ENCODE peak calls at places on chromosomes 13 and 19, in seven cellular contexts. Y, J, L, X, C, F and A are unnamed samples.

GRCh38 chr19:10636304-10636972 is 11.1 kb downstream of the SLC44A2 start:
- DNase-seq in Y (no peak), J (no peak), L (no peak), X (no peak), C (no peak), F (no peak), A (no peak)

GRCh38 chr13:86757236-86757978 is 913.8 kb upstream of the SLITRK5 start:
- DNase-seq in Y (no peak), J (peak; percentile 23), L (no peak), X (no peak), C (no peak), F (no peak), A (no peak)

GRCh38 chr13:104296301-104296700 is 1230.1 kb upstream of the SLC10A2 start:
- DNase-seq in Y (no peak), J (no peak), L (no peak), X (no peak), C (no peak), F (no peak), A (no peak)

GRCh38 chr13:80237646-80238045 is 103.3 kb downstream of the SPRY2 start:
- DNase-seq in Y (no peak), J (no peak), L (no peak), X (peak; percentile 62), C (no peak), F (no peak), A (no peak)

GRCh38 chr19:36256064-36256463 is 41.2 kb downstream of the ZNF146 start:
- DNase-seq in Y (no peak), J (no peak), L (no peak), X (no peak), C (no peak), F (no peak), A (no peak)

GRCh38 chr13:49418206-49418605 is 25.7 kb downstream of the CAB39L start:
- DNase-seq in Y (no peak), J (no peak), L (no peak), X (no peak), C (no peak), F (no peak), A (no peak)

GRCh38 chr19:18422530-18423191 is 3.5 kb downstream of the SSBP4 start:
- DNase-seq in Y (no peak), J (no peak), L (no peak), X (no peak), C (no peak), F (peak; percentile 32), A (no peak)

GRCh38 chr19:1172353-1173159 is 1.5 kb downstream of the SBNO2 start:
- DNase-seq in Y (peak; percentile 92), J (no peak), L (peak; percentile 56), X (peak; percentile 48), C (peak; percentile 66), F (no peak), A (no peak)

GRCh38 chr19:45872095-45872919 is 8.2 kb downstream of the FOXA3 start:
- DNase-seq in Y (no peak), J (no peak), L (no peak), X (no peak), C (no peak), F (no peak), A (no peak)
- H3K4me1 ChIP-seq in Y (no peaks in the 10 kb centered on the region), J (peaks cover 8% of the 10 kb centered on the region), L (peaks cover 11% of the 10 kb centered on the region), X (peaks cover 4% of the 10 kb centered on the region), C (peaks cover 36% of the 10 kb centered on the region), F (no peaks in the 10 kb centered on the region), A (peaks cover 10% of the 10 kb centered on the region)

DNA sequence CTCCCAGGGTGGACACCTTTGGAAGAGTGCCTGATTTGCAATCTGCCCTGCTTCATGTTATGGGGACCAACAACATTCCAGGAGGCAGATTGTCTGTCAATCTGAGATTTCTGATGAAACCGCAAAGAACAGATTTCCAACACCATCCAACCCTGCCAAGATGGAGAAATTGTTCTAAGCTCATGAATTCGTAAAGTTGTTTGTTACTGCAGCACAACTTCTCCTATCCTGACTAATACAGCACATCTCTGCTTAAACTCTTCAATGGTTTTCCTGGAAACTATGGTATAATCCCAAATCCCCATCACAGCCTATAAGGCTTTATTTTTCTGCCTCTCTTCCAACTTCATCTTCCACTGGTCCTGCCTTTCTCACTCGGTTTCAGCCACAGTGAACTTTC is 210.3 kb upstream of the TSHZ3 start:
- DNase-seq in Y (no peak), J (no peak), L (no peak), X (no peak), C (no peak), F (no peak), A (no peak)
- H3K27ac ChIP-seq in Y (no peak overlapping the region), J (no peak overlapping the region), L (no peak overlapping the region), X (no peak overlapping the region), C (no peak overlapping the region), F (no peak overlapping the region), A (no peak overlapping the region)

DNA sequence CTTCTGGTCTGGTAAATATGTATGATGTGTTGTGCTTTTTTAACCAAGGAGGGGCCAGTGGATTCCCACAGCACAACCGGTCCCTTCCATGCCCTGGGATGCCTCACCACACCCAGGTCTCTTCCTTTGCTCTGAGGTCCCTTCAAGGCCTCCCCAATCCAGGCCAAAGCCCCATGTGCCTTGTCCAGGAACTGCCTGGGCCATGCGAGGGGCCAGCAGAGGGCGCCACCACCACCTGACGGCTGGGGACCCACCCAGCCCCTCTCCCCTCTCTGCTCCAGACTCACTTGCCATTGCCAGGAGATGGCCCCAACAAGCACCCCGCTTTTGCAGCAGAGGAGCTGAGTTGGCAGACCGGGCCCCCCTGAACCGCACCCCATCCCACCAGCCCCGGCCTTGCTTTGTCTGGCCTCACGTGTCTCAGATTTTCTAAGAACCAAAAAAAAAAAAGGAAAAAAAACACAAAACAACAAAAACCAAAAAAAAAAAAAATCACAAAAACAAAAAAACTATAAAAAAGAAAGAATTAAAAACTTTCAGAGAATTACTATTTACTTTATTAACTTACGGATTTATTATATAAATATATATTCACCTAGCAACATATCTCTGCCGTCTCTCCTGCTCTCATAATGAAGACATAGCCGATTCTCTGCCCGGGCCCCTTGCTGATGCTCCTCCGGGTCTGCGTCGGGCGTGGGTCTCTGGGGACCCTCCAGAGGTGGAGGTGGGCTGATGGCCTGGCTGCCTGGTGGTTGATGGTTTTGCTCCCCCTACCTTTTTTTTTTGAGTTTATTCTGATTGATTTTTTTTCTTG is 14.4 kb downstream of the CAPN12 start:
- DNase-seq in Y (peak; percentile 84), J (peak; percentile 52), L (peak; percentile 58), X (peak; percentile 44), C (peak; percentile 73), F (peak; percentile 79), A (peak; percentile 46)
- H3K4me1 ChIP-seq in Y (peaks cover 24% of the 10 kb centered on the region), J (peaks cover 16% of the 10 kb centered on the region), L (peaks cover 60% of the 10 kb centered on the region), X (peaks cover 12% of the 10 kb centered on the region), C (peaks cover 21% of the 10 kb centered on the region), F (peaks cover 10% of the 10 kb centered on the region), A (peaks cover 2% of the 10 kb centered on the region)

GRCh38 chr19:16098416-16098768 is 13.3 kb upstream of the RAB8A start:
- DNase-seq in Y (no peak), J (no peak), L (no peak), X (no peak), C (no peak), F (no peak), A (no peak)

GRCh38 chr19:16096281-16096855 is 15.3 kb upstream of the RAB8A start:
- DNase-seq in Y (no peak), J (no peak), L (no peak), X (no peak), C (no peak), F (no peak), A (no peak)

GRCh38 chr19:16094360-16095070 is 17.2 kb upstream of the RAB8A start:
- DNase-seq in Y (no peak), J (no peak), L (no peak), X (no peak), C (no peak), F (no peak), A (no peak)

GRCh38 chr19:16091546-16092475 is 15.5 kb downstream of the TPM4 start:
- DNase-seq in Y (no peak), J (no peak), L (no peak), X (no peak), C (no peak), F (no peak), A (no peak)

DNA sequence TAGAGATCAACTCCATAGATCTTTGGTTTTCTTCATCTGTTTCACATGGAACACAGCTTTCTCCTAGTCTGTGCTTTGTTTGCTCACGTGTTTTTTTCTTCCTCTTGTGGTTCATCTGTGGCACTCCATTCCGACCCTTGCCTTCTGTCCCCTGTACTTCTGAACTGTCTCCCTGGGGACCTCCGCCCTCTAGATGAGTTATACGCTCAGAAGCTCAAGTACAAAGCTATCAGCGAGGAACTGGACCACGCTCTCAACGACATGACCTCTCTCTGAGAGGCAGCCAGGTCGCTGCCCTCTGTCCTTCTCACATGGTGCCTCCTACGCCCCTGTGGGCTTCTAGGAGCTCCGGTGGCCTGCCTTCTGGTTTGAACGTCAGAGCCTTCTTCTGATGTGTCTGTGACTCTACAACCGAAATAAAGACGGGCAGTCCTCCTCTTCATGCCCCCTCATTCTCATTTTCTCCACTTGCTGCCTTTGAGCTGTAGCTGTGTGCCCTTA is 16.6 kb upstream of the RAB8A start:
- DNase-seq in Y (no peak), J (no peak), L (no peak), X (no peak), C (no peak), F (no peak), A (no peak)
- H3K27ac ChIP-seq in Y (no peak overlapping the region), J (no peak overlapping the region), L (no peak overlapping the region), X (peak overlapping the region; percentile 62), C (no peak overlapping the region), F (no peak overlapping the region), A (no peak overlapping the region)